ENCODE peak calls at places on chromosomes 1 and 21, in seven cellular contexts. Y is T-helper 17 cell, T is GM12865, A is AG10803, L is endothelial cell, V is neural crest cell, N is kidney. S is an unnamed sample.

GRCh38 chr1:79235221-79236002 is 228.9 kb upstream of the ADGRL4 start:
- DNase-seq in N (no peak), A (peak), L (no peak), V (no peak), Y (no peak), T (no peak), S (no peak)

GRCh38 chr1:203324103-203325003 is 19.0 kb downstream of the BTG2 start:
- DNase-seq in Y (peak), N (no peak), L (no peak), T (peak), V (no peak), A (peak), S (no peak)

GRCh38 chr1:160081261-160081936 is at the start of gene KCNJ9:
- DNase-seq in Y (no peak), A (peak), V (no peak), T (no peak), N (peak), L (no peak), S (no peak)

GRCh38 chr1:93756656-93757055 is 75.0 kb upstream of the BCAR3 start:
- DNase-seq in N (no peak), V (no peak), T (no peak), L (no peak), A (no peak), Y (no peak), S (no peak)

GRCh38 chr21:35732788-35733187 is 327.5 kb downstream of the SETD4 start:
- DNase-seq in L (no peak), V (no peak), T (no peak), N (no peak), A (no peak), Y (no peak), S (no peak)

GRCh38 chr1:116066868-116067563 is 44.2 kb upstream of the MAB21L3 start:
- DNase-seq in Y (no peak), V (no peak), A (peak), T (no peak), N (no peak), L (no peak), S (no peak)

GRCh38 chr1:109802136-109802900 is 38.6 kb upstream of the EPS8L3 start:
- DNase-seq in L (no peak), Y (peak), A (no peak), N (peak), V (no peak), T (no peak), S (no peak)

GRCh38 chr1:78003882-78004718 is 639 bp upstream of the DNAJB4 start:
- DNase-seq in A (peak), V (peak), L (peak), T (peak), Y (peak), N (no peak), S (peak)

GRCh38 chr1:110494522-110495406 is 24.2 kb downstream of the KCNA10 start:
- DNase-seq in N (peak), V (peak), L (no peak), Y (no peak), T (no peak), A (no peak), S (no peak)

GRCh38 chr1:31423418-31423947 is 10.5 kb downstream of the SERINC2 start:
- DNase-seq in Y (no peak), V (no peak), T (peak), A (no peak), N (no peak), L (no peak), S (no peak)

GRCh38 chr1:24622218-24622617 is 20.9 kb upstream of the SRRM1 start:
- DNase-seq in Y (no peak), V (no peak), N (no peak), T (no peak), L (no peak), A (no peak), S (no peak)

GRCh38 chr1:171898956-171899355 is 57.7 kb downstream of the DNM3 start:
- DNase-seq in A (no peak), N (no peak), Y (no peak), T (no peak), V (peak), L (peak), S (peak)

GRCh38 chr1:121443131-121443530 is 258.4 kb downstream of the SRGAP2C start:
- DNase-seq in L (no peak), T (no peak), Y (no peak), N (no peak), A (peak), V (no peak), S (no peak)

GRCh38 chr1:22339237-22339636 is 112.4 kb upstream of the ZBTB40 start:
- DNase-seq in N (peak), A (no peak), Y (no peak), V (no peak), L (no peak), T (no peak), S (no peak)

GRCh38 chr1:3463013-3463385 is 8.5 kb downstream of the ARHGEF16 start:
- DNase-seq in Y (no peak), N (peak), A (no peak), T (no peak), V (no peak), L (no peak), S (no peak)

GRCh38 chr1:12629521-12629956 is 11.5 kb upstream of the DHRS3 start:
- DNase-seq in T (no peak), A (no peak), N (no peak), V (no peak), Y (no peak), L (no peak), S (peak)

GRCh38 chr1:66090863-66091457 is 298.3 kb downstream of the PDE4B start:
- DNase-seq in L (no peak), Y (no peak), T (no peak), V (no peak), N (no peak), A (peak), S (no peak)

GRCh38 chr1:192358822-192359221 is 42.0 kb downstream of the RGS21 start:
- DNase-seq in T (no peak), N (no peak), A (no peak), L (no peak), Y (no peak), V (no peak), S (no peak)

GRCh38 chr21:44724926-44725325 is 13.6 kb upstream of the TSPEAR start:
- DNase-seq in V (no peak), A (no peak), N (no peak), Y (no peak), T (no peak), L (no peak), S (no peak)

GRCh38 chr1:95230768-95231191 is 3.2 kb upstream of the RWDD3 start:
- DNase-seq in T (no peak), V (no peak), Y (no peak), A (no peak), L (no peak), N (no peak), S (no peak)

GRCh38 chr1:232463226-232463625 is 166.7 kb downstream of the SIPA1L2 start:
- DNase-seq in A (peak), T (no peak), V (no peak), L (no peak), Y (no peak), N (no peak), S (no peak)

GRCh38 chr1:42379794-42380616 is 587 bp upstream of the RIMKLA start:
- DNase-seq in L (peak), Y (no peak), A (peak), V (no peak), T (no peak), N (peak), S (peak)

GRCh38 chr1:17849216-17849615 is 94.1 kb downstream of the ACTL8 start:
- DNase-seq in V (no peak), L (no peak), Y (no peak), T (no peak), N (no peak), A (peak), S (peak)

S was measured in WTC11.